ENCODE peak calls at places on chromosomes 4 and X, in seven cellular contexts. T is A549; U is upper lobe of right lung; A is astrocyte; G is uterus; Y is CD4-positive, CD25-positive, alpha-beta regulatory T cell; V is gastrocnemius medialis. R is an unnamed sample.

GRCh38 chr4:72468904-72469502 is 100.0 kb downstream of the ADAMTS3 start:
- DNase-seq in A (peak; percentile 18), T (peak; percentile 21), G (no peak), U (no peak), Y (peak; percentile 23), V (no peak), R (no peak)

GRCh38 chrX:44244008-44244407 is 99.5 kb downstream of the EFHC2 start:
- DNase-seq in A (peak; percentile 20), Y (peak; percentile 51), G (no peak), U (no peak), V (no peak), T (peak; percentile 35), R (no peak)

GRCh38 chr4:153488719-153489384 is 22.7 kb downstream of the TMEM131L start:
- DNase-seq in A (no peak), Y (peak; percentile 61), T (no peak), V (no peak), U (peak; percentile 72), G (no peak), R (no peak)

GRCh38 chr4:37648084-37648817 is 37.9 kb downstream of the RELL1 start:
- DNase-seq in U (peak; percentile 67), A (peak; percentile 83), V (peak; percentile 85), Y (no peak), G (peak; percentile 68), T (peak; percentile 92), R (no peak)

GRCh38 chr4:98446499-98447375 is 185.6 kb downstream of the RAP1GDS1 start:
- DNase-seq in Y (peak; percentile 77), U (no peak), V (no peak), G (no peak), A (peak; percentile 95), T (no peak), R (no peak)

GRCh38 chrX:110418220-110418856 is 59.7 kb downstream of the RTL9 start:
- DNase-seq in A (peak; percentile 67), U (peak; percentile 60), G (peak; percentile 38), Y (no peak), T (peak; percentile 49), V (no peak), R (peak; percentile 6)

GRCh38 chrX:45351478-45351877 is 150.8 kb upstream of the DIPK2B start:
- DNase-seq in A (peak; percentile 74), V (no peak), U (no peak), Y (no peak), G (no peak), T (no peak), R (no peak)

GRCh38 chr4:42151568-42152506 is 618 bp downstream of the BEND4 start:
- DNase-seq in A (no peak), Y (peak; percentile 16), U (no peak), G (no peak), T (no peak), V (no peak), R (peak; percentile 23)

GRCh38 chr4:151403656-151404055 is 5.3 kb upstream of the FHIP1A start:
- DNase-seq in A (no peak), V (no peak), G (no peak), Y (no peak), T (no peak), U (no peak), R (no peak)

GRCh38 chr4:105715692-105716278 is 7.2 kb downstream of the GSTCD start:
- DNase-seq in U (no peak), V (no peak), Y (peak; percentile 20), A (peak; percentile 17), G (no peak), T (peak; percentile 22), R (no peak)

GRCh38 chr4:121706595-121707021 is 9.8 kb upstream of the ANXA5 start:
- DNase-seq in Y (peak; percentile 64), G (no peak), T (no peak), U (no peak), V (no peak), A (peak; percentile 95), R (no peak)

GRCh38 chr4:74109894-74110605 is 11.1 kb upstream of the CXCL2 start:
- DNase-seq in V (no peak), G (no peak), A (peak; percentile 97), Y (no peak), T (peak; percentile 89), U (no peak), R (no peak)

GRCh38 chrX:9670136-9670905 is 95.3 kb downstream of the GPR143 start:
- DNase-seq in T (peak; percentile 16), A (peak; percentile 73), V (no peak), G (no peak), Y (no peak), U (no peak), R (no peak)

GRCh38 chrX:16335181-16335580 is 167.9 kb downstream of the MAGEB17 start:
- DNase-seq in G (no peak), T (no peak), Y (no peak), V (no peak), A (no peak), U (no peak), R (no peak)

GRCh38 chr4:53943345-53944085 is 120.9 kb downstream of the CHIC2 start:
- DNase-seq in V (no peak), U (no peak), A (peak; percentile 91), Y (no peak), T (peak; percentile 9), G (no peak), R (no peak)

GRCh38 chrX:4570141-4570540 is 856.7 kb upstream of the PRKX start:
- DNase-seq in G (no peak), U (no peak), V (no peak), A (no peak), Y (no peak), T (no peak), R (no peak)

GRCh38 chr4:70920592-70920991 is 18.4 kb downstream of the MOB1B start:
- DNase-seq in A (no peak), U (no peak), G (no peak), V (no peak), Y (no peak), T (no peak), R (no peak)

GRCh38 chr4:10111067-10111801 is 5.4 kb downstream of the WDR1 start:
- DNase-seq in Y (no peak), V (no peak), A (no peak), T (no peak), G (no peak), U (no peak), R (no peak)
- H3K27ac ChIP-seq in Y (peak overlapping the region; percentile 52), V (peak overlapping the region; percentile 96), A (no peak overlapping the region), T (no peak overlapping the region), G (peak overlapping the region; percentile 94), U (no peak overlapping the region), R (no peak overlapping the region)

GRCh38 chr4:81469774-81470455 is 1.8 kb downstream of the RASGEF1B start:
- DNase-seq in T (no peak), U (no peak), Y (no peak), G (no peak), A (no peak), V (no peak), R (no peak)

GRCh38 chr4:81471361-81472248 is at the start of gene RASGEF1B:
- DNase-seq in T (peak; percentile 17), Y (peak; percentile 93), A (peak; percentile 53), U (peak; percentile 98), V (peak; percentile 71), G (peak; percentile 79), R (peak; percentile 85)

GRCh38 chr4:81473086-81473396 is 1.3 kb upstream of the RASGEF1B start:
- DNase-seq in G (no peak), T (no peak), A (no peak), V (no peak), U (no peak), Y (no peak), R (no peak)

GRCh38 chr4:81470456-81471327 is 1.0 kb downstream of the RASGEF1B start:
- DNase-seq in T (no peak), Y (peak; percentile 53), V (peak; percentile 54), A (no peak), G (peak; percentile 28), U (peak; percentile 75), R (peak; percentile 66)

DNA sequence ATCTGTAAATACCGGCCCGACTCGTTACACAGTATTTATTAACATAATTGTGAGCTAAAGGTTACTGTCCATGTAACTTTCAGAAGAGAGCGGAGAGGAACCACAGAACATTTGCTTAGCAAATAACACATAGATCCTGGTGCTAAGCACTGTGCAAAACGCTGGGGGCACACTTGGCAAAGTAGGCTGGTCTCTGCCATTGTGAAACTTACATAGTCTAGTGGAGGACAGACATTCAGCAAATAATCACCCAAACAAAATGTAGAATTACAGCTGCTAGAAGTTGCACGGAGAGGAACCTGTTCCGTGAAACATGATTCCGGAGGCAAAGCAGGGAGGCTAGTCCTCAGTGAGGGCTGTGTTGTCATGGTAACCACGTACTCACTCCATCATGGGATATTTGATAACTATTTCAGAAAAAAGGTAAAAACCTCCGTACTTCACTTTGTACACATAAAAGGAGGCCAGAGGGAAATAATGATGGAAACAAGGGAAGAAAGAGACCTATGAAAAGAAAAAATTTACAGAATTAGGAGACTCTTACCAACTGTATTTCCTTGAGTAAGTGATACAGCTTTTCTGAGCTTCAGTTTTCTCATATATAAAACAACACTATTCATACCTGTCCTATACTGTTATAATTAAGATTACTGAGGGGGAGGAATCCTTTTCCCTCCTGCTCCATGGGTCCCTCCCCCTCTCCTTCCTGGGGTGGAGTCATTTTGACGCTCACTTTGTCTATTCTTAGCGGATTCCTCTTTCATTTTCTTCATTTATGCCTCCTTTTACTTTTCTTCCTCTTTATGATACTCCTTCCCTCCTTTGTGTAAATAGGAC is 760 bp upstream of the RASGEF1B start:
- DNase-seq in G (peak; percentile 26), T (peak; percentile 28), A (peak; percentile 8), U (no peak), Y (no peak), V (no peak), R (no peak)
- H3K27ac ChIP-seq in G (peak overlapping the region; percentile 78), T (no peak overlapping the region), A (no peak overlapping the region), U (peak overlapping the region; percentile 95), Y (peak overlapping the region; percentile 78), V (peak overlapping the region; percentile 87), R (peak overlapping the region; percentile 89)

DNA sequence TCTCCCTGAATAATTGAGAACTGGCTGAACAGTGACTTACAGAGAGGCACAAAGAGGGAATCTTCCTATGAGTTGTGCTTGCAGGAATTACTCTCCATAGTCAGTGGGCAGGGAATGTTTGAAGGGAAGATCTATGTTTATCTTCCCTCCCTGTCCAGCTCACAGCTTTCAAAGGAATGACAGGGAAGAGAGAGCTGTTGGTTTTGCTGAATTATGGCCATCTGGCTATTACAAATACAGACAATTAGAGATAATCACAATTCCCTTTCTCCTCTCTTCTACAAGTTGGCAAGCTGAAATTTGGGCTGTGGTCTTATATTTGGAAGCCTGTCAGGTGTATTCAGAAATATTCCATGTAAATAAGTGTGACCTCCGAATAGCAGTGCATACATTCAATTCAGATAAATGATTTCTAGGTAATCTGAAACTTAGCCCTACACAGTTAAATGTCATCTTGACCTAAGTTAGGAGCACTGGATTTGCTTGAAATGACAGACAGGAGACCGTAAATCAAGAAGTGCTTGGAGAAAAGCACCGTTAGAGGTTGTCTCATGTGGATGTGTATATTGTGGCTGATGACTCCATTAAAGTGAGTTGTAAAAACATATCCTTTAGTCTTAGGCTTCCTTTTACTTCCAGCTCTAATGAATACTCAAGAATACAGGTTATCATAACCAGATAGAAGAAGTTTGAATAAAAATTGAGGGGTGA is 136.8 kb downstream of the C4orf33 start:
- DNase-seq in G (no peak), T (no peak), Y (no peak), V (no peak), A (no peak), U (no peak), R (no peak)
- H3K27ac ChIP-seq in G (no peak overlapping the region), T (no peak overlapping the region), Y (no peak overlapping the region), V (no peak overlapping the region), A (no peak overlapping the region), U (no peak overlapping the region), R (no peak overlapping the region)

DNA sequence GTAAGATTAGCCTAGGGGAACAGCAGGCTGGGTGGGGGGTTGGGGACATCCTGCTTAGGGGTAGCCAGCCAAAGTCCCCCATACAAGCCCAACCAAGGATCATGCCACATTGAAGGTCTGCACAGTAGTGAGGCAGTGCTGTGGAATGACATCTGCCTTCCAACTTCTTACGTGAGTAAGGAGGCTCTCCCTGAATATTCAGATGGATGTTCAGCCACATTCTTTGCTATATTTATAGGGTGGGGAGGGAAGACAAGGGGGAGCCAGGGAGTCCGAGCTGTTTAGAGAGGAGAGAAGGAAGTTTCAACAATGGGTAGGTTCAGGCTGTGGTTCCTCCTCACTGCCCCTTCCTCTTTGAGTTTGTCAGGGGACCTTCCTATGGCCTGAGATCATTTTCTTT is 29.7 kb downstream of the MSN start:
- DNase-seq in A (peak; percentile 80), U (no peak), Y (no peak), G (no peak), T (no peak), V (no peak), R (no peak)
- H3K27ac ChIP-seq in A (peak overlapping the region; percentile 67), U (peak overlapping the region; percentile 60), Y (peak overlapping the region; percentile 82), G (peak overlapping the region; percentile 27), T (no peak overlapping the region), V (peak overlapping the region; percentile 61), R (peak overlapping the region; percentile 11)

R was measured in caudate nucleus.